ENCODE peak calls at places on chromosomes 3 and 15, in five cellular contexts. One of them, this sample, is unnamed.

GRCh38 chr15:82297546-82297945 is 34.9 kb downstream of the SAXO2 start:
- DNase-seq in BJ: no peak
- DNase-seq in MM.1S: no peak
- DNase-seq in neuronal stem cell: no peak
- DNase-seq in breast epithelium: no peak
- DNase-seq in this sample: no peak

GRCh38 chr15:101324513-101325177 is 29.6 kb upstream of the SNRPA1 start:
- DNase-seq in BJ: no peak
- DNase-seq in MM.1S: no peak
- DNase-seq in neuronal stem cell: no peak
- DNase-seq in breast epithelium: peak; percentile 10
- DNase-seq in this sample: no peak

GRCh38 chr3:152321321-152321720 is 52.6 kb downstream of the MBNL1 start:
- DNase-seq in BJ: no peak
- DNase-seq in MM.1S: no peak
- DNase-seq in neuronal stem cell: no peak
- DNase-seq in breast epithelium: no peak
- DNase-seq in this sample: no peak

GRCh38 chr3:9903238-9903624 is 583 bp downstream of the IL17RE start:
- DNase-seq in BJ: no peak
- DNase-seq in MM.1S: no peak
- DNase-seq in neuronal stem cell: no peak
- DNase-seq in breast epithelium: no peak
- DNase-seq in this sample: no peak

GRCh38 chr15:65095747-65096104 is 19.2 kb downstream of the KBTBD13 start:
- DNase-seq in BJ: no peak
- DNase-seq in MM.1S: no peak
- DNase-seq in neuronal stem cell: no peak
- DNase-seq in breast epithelium: no peak
- DNase-seq in this sample: no peak

GRCh38 chr3:189143321-189143720 is 28.4 kb upstream of the TPRG1 start:
- DNase-seq in BJ: no peak
- DNase-seq in MM.1S: no peak
- DNase-seq in neuronal stem cell: no peak
- DNase-seq in breast epithelium: no peak
- DNase-seq in this sample: no peak

GRCh38 chr3:38641461-38642110 is 7.9 kb downstream of the SCN5A start:
- DNase-seq in BJ: no peak
- DNase-seq in MM.1S: no peak
- DNase-seq in neuronal stem cell: no peak
- DNase-seq in breast epithelium: peak; percentile 41
- DNase-seq in this sample: no peak

GRCh38 chr3:45789235-45789812 is 7.0 kb downstream of the SLC6A20 start:
- DNase-seq in BJ: no peak
- DNase-seq in MM.1S: no peak
- DNase-seq in neuronal stem cell: no peak
- DNase-seq in breast epithelium: no peak
- DNase-seq in this sample: no peak

GRCh38 chr3:109098245-109098644 is 19.7 kb downstream of the MORC1 start:
- DNase-seq in BJ: no peak
- DNase-seq in MM.1S: peak; percentile 35
- DNase-seq in neuronal stem cell: no peak
- DNase-seq in breast epithelium: no peak
- DNase-seq in this sample: no peak

GRCh38 chr15:74958908-74959642 is 2.5 kb upstream of the RPP25 start:
- DNase-seq in BJ: no peak
- DNase-seq in MM.1S: no peak
- DNase-seq in neuronal stem cell: no peak
- DNase-seq in breast epithelium: no peak
- DNase-seq in this sample: no peak
- H3K4me3 ChIP-seq in BJ: peak overlapping the region; percentile 25
- H3K4me3 ChIP-seq in MM.1S: no peak overlapping the region
- H3K4me3 ChIP-seq in neuronal stem cell: no peak overlapping the region
- H3K4me3 ChIP-seq in breast epithelium: peak overlapping the region; percentile 86
- H3K4me3 ChIP-seq in this sample: peak overlapping the region; percentile 58

GRCh38 chr3:46944191-46944590 is 32.4 kb downstream of the CCDC12 start:
- DNase-seq in BJ: no peak
- DNase-seq in MM.1S: no peak
- DNase-seq in neuronal stem cell: no peak
- DNase-seq in breast epithelium: no peak
- DNase-seq in this sample: no peak

GRCh38 chr3:46947981-46948791 is 28.4 kb downstream of the CCDC12 start:
- DNase-seq in BJ: no peak
- DNase-seq in MM.1S: no peak
- DNase-seq in neuronal stem cell: no peak
- DNase-seq in breast epithelium: no peak
- DNase-seq in this sample: no peak

GRCh38 chr3:46946856-46947544 is 29.5 kb downstream of the CCDC12 start:
- DNase-seq in BJ: no peak
- DNase-seq in MM.1S: no peak
- DNase-seq in neuronal stem cell: no peak
- DNase-seq in breast epithelium: no peak
- DNase-seq in this sample: no peak

GRCh38 chr3:46947545-46947899 is 29.0 kb downstream of the CCDC12 start:
- DNase-seq in BJ: no peak
- DNase-seq in MM.1S: no peak
- DNase-seq in neuronal stem cell: no peak
- DNase-seq in breast epithelium: no peak
- DNase-seq in this sample: no peak

GRCh38 chr3:46946416-46946815 is 30.1 kb downstream of the CCDC12 start:
- DNase-seq in BJ: no peak
- DNase-seq in MM.1S: no peak
- DNase-seq in neuronal stem cell: no peak
- DNase-seq in breast epithelium: no peak
- DNase-seq in this sample: no peak
- H3K4me3 ChIP-seq in BJ: no peak overlapping the region
- H3K4me3 ChIP-seq in MM.1S: no peak overlapping the region
- H3K4me3 ChIP-seq in neuronal stem cell: no peak overlapping the region
- H3K4me3 ChIP-seq in breast epithelium: no peak overlapping the region
- H3K4me3 ChIP-seq in this sample: no peak overlapping the region

GRCh38 chr15:79969175-79969574 is 1.8 kb downstream of the BCL2A1 start:
- DNase-seq in BJ: no peak
- DNase-seq in MM.1S: no peak
- DNase-seq in neuronal stem cell: no peak
- DNase-seq in breast epithelium: no peak
- DNase-seq in this sample: no peak

GRCh38 chr15:79964232-79964820 is 6.7 kb downstream of the BCL2A1 start:
- DNase-seq in BJ: no peak
- DNase-seq in MM.1S: no peak
- DNase-seq in neuronal stem cell: no peak
- DNase-seq in breast epithelium: no peak
- DNase-seq in this sample: no peak

GRCh38 chr15:79967331-79968182 is 3.4 kb downstream of the BCL2A1 start:
- DNase-seq in BJ: no peak
- DNase-seq in MM.1S: no peak
- DNase-seq in neuronal stem cell: no peak
- DNase-seq in breast epithelium: no peak
- DNase-seq in this sample: no peak

GRCh38 chr15:79966634-79967330 is 4.2 kb downstream of the BCL2A1 start:
- DNase-seq in BJ: no peak
- DNase-seq in MM.1S: no peak
- DNase-seq in neuronal stem cell: no peak
- DNase-seq in breast epithelium: no peak
- DNase-seq in this sample: no peak

GRCh38 chr15:79965836-79966630 is 5.0 kb downstream of the BCL2A1 start:
- DNase-seq in BJ: no peak
- DNase-seq in MM.1S: no peak
- DNase-seq in neuronal stem cell: no peak
- DNase-seq in breast epithelium: no peak
- DNase-seq in this sample: no peak
- H3K4me3 ChIP-seq in BJ: no peak overlapping the region
- H3K4me3 ChIP-seq in MM.1S: no peak overlapping the region
- H3K4me3 ChIP-seq in neuronal stem cell: no peak overlapping the region
- H3K4me3 ChIP-seq in breast epithelium: no peak overlapping the region
- H3K4me3 ChIP-seq in this sample: no peak overlapping the region

GRCh38 chr3:167843483-167843882 is 108.0 kb downstream of the SERPINI1 start:
- DNase-seq in BJ: no peak
- DNase-seq in MM.1S: no peak
- DNase-seq in neuronal stem cell: no peak
- DNase-seq in breast epithelium: no peak
- DNase-seq in this sample: no peak

GRCh38 chr3:167837430-167837829 is 101.9 kb downstream of the SERPINI1 start:
- DNase-seq in BJ: no peak
- DNase-seq in MM.1S: no peak
- DNase-seq in neuronal stem cell: no peak
- DNase-seq in breast epithelium: no peak
- DNase-seq in this sample: no peak

GRCh38 chr3:167840247-167840646 is 104.7 kb downstream of the SERPINI1 start:
- DNase-seq in BJ: no peak
- DNase-seq in MM.1S: no peak
- DNase-seq in neuronal stem cell: no peak
- DNase-seq in breast epithelium: no peak
- DNase-seq in this sample: no peak

GRCh38 chr3:167835953-167836352 is 100.4 kb downstream of the SERPINI1 start:
- DNase-seq in BJ: no peak
- DNase-seq in MM.1S: no peak
- DNase-seq in neuronal stem cell: no peak
- DNase-seq in breast epithelium: no peak
- DNase-seq in this sample: no peak

GRCh38 chr3:167839460-167839859 is 103.9 kb downstream of the SERPINI1 start:
- DNase-seq in BJ: no peak
- DNase-seq in MM.1S: no peak
- DNase-seq in neuronal stem cell: no peak
- DNase-seq in breast epithelium: no peak
- DNase-seq in this sample: no peak
- H3K4me3 ChIP-seq in BJ: no peak overlapping the region
- H3K4me3 ChIP-seq in MM.1S: no peak overlapping the region
- H3K4me3 ChIP-seq in neuronal stem cell: no peak overlapping the region
- H3K4me3 ChIP-seq in breast epithelium: no peak overlapping the region
- H3K4me3 ChIP-seq in this sample: no peak overlapping the region

GRCh38 chr15:28955160-28955502 is 69.4 kb downstream of the APBA2 start:
- DNase-seq in BJ: peak; percentile 44
- DNase-seq in MM.1S: peak; percentile 86
- DNase-seq in neuronal stem cell: no peak
- DNase-seq in breast epithelium: no peak
- DNase-seq in this sample: peak; percentile 46

GRCh38 chr15:28957606-28958498 is 72.1 kb downstream of the APBA2 start:
- DNase-seq in BJ: no peak
- DNase-seq in MM.1S: no peak
- DNase-seq in neuronal stem cell: no peak
- DNase-seq in breast epithelium: no peak
- DNase-seq in this sample: no peak

GRCh38 chr15:28954466-28955159 is 68.8 kb downstream of the APBA2 start:
- DNase-seq in BJ: no peak
- DNase-seq in MM.1S: no peak
- DNase-seq in neuronal stem cell: no peak
- DNase-seq in breast epithelium: no peak
- DNase-seq in this sample: no peak

GRCh38 chr15:28956491-28956890 is 70.7 kb downstream of the APBA2 start:
- DNase-seq in BJ: no peak
- DNase-seq in MM.1S: no peak
- DNase-seq in neuronal stem cell: no peak
- DNase-seq in breast epithelium: no peak
- DNase-seq in this sample: no peak

GRCh38 chr15:28955686-28956421 is 70.1 kb downstream of the APBA2 start:
- DNase-seq in BJ: peak; percentile 66
- DNase-seq in MM.1S: peak; percentile 47
- DNase-seq in neuronal stem cell: no peak
- DNase-seq in breast epithelium: no peak
- DNase-seq in this sample: peak; percentile 59
- H3K4me3 ChIP-seq in BJ: no peak overlapping the region
- H3K4me3 ChIP-seq in MM.1S: no peak overlapping the region
- H3K4me3 ChIP-seq in neuronal stem cell: no peak overlapping the region
- H3K4me3 ChIP-seq in breast epithelium: no peak overlapping the region
- H3K4me3 ChIP-seq in this sample: no peak overlapping the region

GRCh38 chr15:48178612-48178931 is 477 bp upstream of the MYEF2 start:
- DNase-seq in BJ: no peak
- DNase-seq in MM.1S: no peak
- DNase-seq in neuronal stem cell: no peak
- DNase-seq in breast epithelium: no peak
- DNase-seq in this sample: no peak
- H3K4me3 ChIP-seq in BJ: peak overlapping the region; percentile 73
- H3K4me3 ChIP-seq in MM.1S: peak overlapping the region; percentile 59
- H3K4me3 ChIP-seq in neuronal stem cell: peak overlapping the region; percentile 75
- H3K4me3 ChIP-seq in breast epithelium: peak overlapping the region; percentile 83
- H3K4me3 ChIP-seq in this sample: peak overlapping the region; percentile 71

DNA sequence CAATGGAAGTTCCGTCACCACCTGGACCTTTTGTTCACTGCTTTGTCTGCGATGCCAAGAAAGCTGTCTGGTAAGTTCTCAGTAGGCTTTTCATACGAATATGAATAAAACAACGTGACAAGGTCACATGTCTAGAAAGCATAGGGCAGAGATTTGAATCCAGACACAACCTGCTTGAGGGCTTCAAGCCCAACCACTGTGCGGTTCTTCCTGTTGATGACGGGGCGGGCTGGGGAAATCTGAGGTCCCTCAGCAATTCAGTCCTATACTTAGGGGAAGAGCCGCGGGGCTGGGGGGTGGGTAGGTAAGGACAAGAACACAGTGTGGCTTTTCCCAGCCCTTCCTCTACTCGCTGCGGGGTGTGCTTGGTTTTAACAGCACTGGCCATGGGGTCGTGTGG is 32.4 kb upstream of the SMAD3 start:
- DNase-seq in BJ: no peak
- DNase-seq in MM.1S: no peak
- DNase-seq in neuronal stem cell: no peak
- DNase-seq in breast epithelium: no peak
- DNase-seq in this sample: no peak
- H3K4me3 ChIP-seq in BJ: no peak overlapping the region
- H3K4me3 ChIP-seq in MM.1S: no peak overlapping the region
- H3K4me3 ChIP-seq in neuronal stem cell: no peak overlapping the region
- H3K4me3 ChIP-seq in breast epithelium: peak overlapping the region; percentile 68
- H3K4me3 ChIP-seq in this sample: no peak overlapping the region